ENCODE peak calls at places on chromosomes 4 and X, in six cellular contexts. C is A549, L is K562, N is HepG2, H is endothelial cell of umbilical vein, E is H1. Z is an unnamed sample.

GRCh38 chr4:77619408-77619807 is 13.8 kb downstream of the CXCL13 start:
- DNase-seq in L (no peak), N (no peak), C (no peak), H (no peak), E (no peak), Z (no peak)

GRCh38 chr4:18439306-18439705 is 417.8 kb upstream of the LCORL start:
- DNase-seq in N (no peak), E (no peak), H (no peak), L (no peak), C (no peak), Z (no peak)

GRCh38 chr4:16626945-16627344 is 271.5 kb downstream of the LDB2 start:
- DNase-seq in H (peak), L (no peak), N (no peak), E (no peak), C (no peak), Z (no peak)

GRCh38 chr4:104975617-104976016 is 171.1 kb upstream of the TET2 start:
- DNase-seq in E (no peak), H (no peak), N (no peak), L (no peak), C (no peak), Z (no peak)

GRCh38 chr4:76874176-76874575 is 23.8 kb downstream of the SOWAHB start:
- DNase-seq in E (no peak), L (no peak), H (no peak), C (no peak), N (no peak), Z (no peak)

GRCh38 chrX:49172280-49172780 is 632 bp downstream of the PLP2 start:
- DNase-seq in N (no peak), H (peak), C (no peak), E (peak), L (peak), Z (no peak)

GRCh38 chr4:108601517-108601916 is 18.9 kb upstream of the RPL34 start:
- DNase-seq in E (no peak), C (no peak), H (no peak), N (no peak), L (no peak), Z (no peak)

GRCh38 chr4:8607603-8608481 is 15.3 kb downstream of the CPZ start:
- DNase-seq in L (peak), N (no peak), E (peak), H (peak), C (peak), Z (peak)

GRCh38 chr4:43130228-43131021 is 237.9 kb downstream of the GRXCR1 start:
- DNase-seq in E (no peak), C (no peak), N (no peak), H (no peak), L (no peak), Z (no peak)
- TF ChIP-seq JUN in E (no peak), C (no peak), N (no peak), H (no peak), L (no peak), Z (no peak)

DNA sequence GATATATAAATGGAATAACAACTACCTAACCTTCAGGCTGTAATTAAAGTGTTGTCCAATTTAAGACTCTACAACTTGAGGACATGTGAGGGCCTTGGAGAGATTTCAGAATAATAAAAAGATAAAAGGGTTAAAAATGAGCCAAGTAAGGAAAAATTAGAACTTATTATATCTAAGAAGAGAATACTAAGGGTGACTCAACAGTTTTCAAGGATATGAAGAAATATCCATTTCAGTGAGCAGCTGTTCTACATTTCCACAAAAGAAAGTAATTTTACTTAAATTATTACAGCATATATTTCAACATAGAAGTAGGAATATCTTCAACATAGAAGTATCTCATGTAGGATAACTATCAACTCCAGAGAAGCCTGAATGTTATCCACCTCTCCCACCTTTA is 11.3 kb downstream of the SNX12 start:
- DNase-seq in N (no peak), C (no peak), E (no peak), H (no peak), L (no peak), Z (no peak)
- TF ChIP-seq MAX in N (no peak), C (no peak), E (no peak), H (no peak), L (no peak), Z (no peak)

GRCh38 chr4:122747883-122748282 is 15.4 kb downstream of the BBS12 start:
- DNase-seq in H (no peak), N (no peak), C (no peak), E (no peak), L (no peak), Z (no peak)
- TF ChIP-seq JUN in H (peak), N (no peak), C (no peak), E (no peak), L (no peak), Z (no peak)

GRCh38 chr4:98568896-98569663 is 89.3 kb downstream of the TSPAN5 start:
- DNase-seq in N (no peak), E (no peak), H (peak), L (no peak), C (no peak), Z (no peak)
- TF ChIP-seq MAX in N (no peak), E (no peak), H (no peak), L (no peak), C (no peak), Z (no peak)

GRCh38 chr4:144861471-144861870 is 215.5 kb downstream of the HHIP start:
- DNase-seq in N (peak), C (no peak), H (no peak), E (no peak), L (peak), Z (no peak)

GRCh38 chr4:144862221-144862620 is 216.3 kb downstream of the HHIP start:
- DNase-seq in C (no peak), H (no peak), N (no peak), L (peak), E (no peak), Z (no peak)
- TF ChIP-seq JUN in C (no peak), H (no peak), N (no peak), L (no peak), E (no peak), Z (no peak)